ENCODE peak calls at places on chromosomes 12 and 14, in four cellular contexts. One of them, this sample, is unnamed.

GRCh38 chr14:76868453-76869170 is 42.4 kb downstream of the LRRC74A start:
- DNase-seq in cardiac muscle cell: no peak
- DNase-seq in upper lobe of right lung: no peak
- DNase-seq in spleen: no peak
- DNase-seq in this sample: no peak

GRCh38 chr12:10101042-10101579 is 2.3 kb upstream of the CLEC1A start:
- DNase-seq in cardiac muscle cell: no peak
- DNase-seq in spleen: no peak
- DNase-seq in upper lobe of right lung: no peak
- DNase-seq in this sample: peak; percentile 17

GRCh38 chr12:32897688-32898573 is 1.4 kb upstream of the PKP2 start:
- DNase-seq in spleen: no peak
- DNase-seq in cardiac muscle cell: no peak
- DNase-seq in upper lobe of right lung: no peak
- DNase-seq in this sample: no peak

GRCh38 chr12:52952082-52952801 is 3.3 kb downstream of the KRT18 start:
- DNase-seq in upper lobe of right lung: peak; percentile 83
- DNase-seq in spleen: no peak
- DNase-seq in cardiac muscle cell: no peak
- DNase-seq in this sample: no peak

GRCh38 chr12:53495903-53496751 is 3.1 kb downstream of the MAP3K12 start:
- DNase-seq in spleen: no peak
- DNase-seq in cardiac muscle cell: peak; percentile 85
- DNase-seq in upper lobe of right lung: peak; percentile 64
- DNase-seq in this sample: peak; percentile 93

GRCh38 chr14:84465890-84466289 is 1064.1 kb upstream of the FLRT2 start:
- DNase-seq in spleen: no peak
- DNase-seq in cardiac muscle cell: no peak
- DNase-seq in upper lobe of right lung: no peak
- DNase-seq in this sample: no peak

GRCh38 chr12:68806488-68807237 is 1.3 kb upstream of the MDM2 start:
- DNase-seq in cardiac muscle cell: no peak
- DNase-seq in upper lobe of right lung: no peak
- DNase-seq in spleen: no peak
- DNase-seq in this sample: no peak

GRCh38 chr12:110537605-110538409 is 35.7 kb downstream of the RAD9B start:
- DNase-seq in cardiac muscle cell: peak; percentile 78
- DNase-seq in upper lobe of right lung: peak; percentile 80
- DNase-seq in spleen: no peak
- DNase-seq in this sample: no peak

GRCh38 chr14:54818201-54819133 is 84.2 kb downstream of the GCH1 start:
- DNase-seq in upper lobe of right lung: no peak
- DNase-seq in spleen: no peak
- DNase-seq in cardiac muscle cell: no peak
- DNase-seq in this sample: peak; percentile 90

DNA sequence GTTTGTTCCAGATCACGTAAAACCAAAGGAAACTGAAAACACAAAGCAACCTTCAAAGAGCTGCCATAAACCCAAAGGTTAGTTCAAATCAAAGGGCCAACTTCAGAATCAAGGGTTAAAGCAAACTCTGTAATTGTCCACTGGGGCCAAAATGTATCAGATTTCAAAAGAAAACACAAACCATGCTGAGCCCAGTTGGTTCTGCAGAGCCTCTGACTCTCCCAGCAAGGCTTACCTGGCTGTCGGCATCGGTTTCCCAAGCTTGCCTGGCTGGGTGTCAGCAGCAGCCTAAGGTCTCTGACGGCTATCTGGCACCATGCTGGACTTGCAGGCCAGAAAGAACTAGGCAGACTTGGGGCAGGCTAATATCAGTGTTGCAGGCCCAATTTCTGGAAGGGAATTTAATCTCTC is 125.3 kb downstream of the DAD1 start:
- DNase-seq in spleen: no peak
- DNase-seq in upper lobe of right lung: no peak
- DNase-seq in cardiac muscle cell: no peak
- DNase-seq in this sample: no peak
- H3K4me3 ChIP-seq in spleen: no peak overlapping the region
- H3K4me3 ChIP-seq in upper lobe of right lung: no peak overlapping the region
- H3K4me3 ChIP-seq in cardiac muscle cell: no peak overlapping the region
- H3K4me3 ChIP-seq in this sample: no peak overlapping the region

DNA sequence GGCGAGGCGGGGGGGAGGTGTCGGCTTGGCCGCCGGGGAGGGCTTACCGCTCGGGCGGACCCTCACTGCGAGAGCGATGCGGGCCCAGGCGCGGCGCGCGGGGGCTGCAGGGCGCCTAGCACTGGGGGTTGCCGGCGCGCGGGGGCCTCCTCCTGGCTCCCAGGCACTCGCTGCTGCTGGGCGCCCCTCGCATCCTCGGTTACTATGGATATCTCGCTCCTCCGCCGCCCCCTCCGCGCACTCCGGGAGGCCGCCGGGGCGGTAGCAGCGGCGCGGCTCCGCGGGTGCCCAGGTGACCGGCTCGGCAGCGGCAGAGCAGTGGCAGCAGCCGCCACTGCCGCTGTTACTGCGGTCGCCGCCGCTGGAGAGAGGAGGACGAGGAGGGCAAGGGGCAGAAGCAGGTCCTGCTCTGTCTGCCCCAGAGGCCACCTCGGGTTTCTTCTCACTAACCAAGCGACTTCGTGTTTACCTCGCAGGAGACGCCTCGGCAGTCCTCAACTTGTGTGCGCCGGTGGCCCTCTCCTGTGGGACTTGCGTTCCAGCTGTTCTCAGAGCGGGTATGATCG is 250.1 kb downstream of the APAF1 start:
- DNase-seq in spleen: no peak
- DNase-seq in upper lobe of right lung: no peak
- DNase-seq in cardiac muscle cell: peak; percentile 49
- DNase-seq in this sample: no peak
- H3K4me3 ChIP-seq in spleen: peak overlapping the region; percentile 7
- H3K4me3 ChIP-seq in upper lobe of right lung: no peak overlapping the region
- H3K4me3 ChIP-seq in cardiac muscle cell: peak overlapping the region; percentile 50
- H3K4me3 ChIP-seq in this sample: no peak overlapping the region

DNA sequence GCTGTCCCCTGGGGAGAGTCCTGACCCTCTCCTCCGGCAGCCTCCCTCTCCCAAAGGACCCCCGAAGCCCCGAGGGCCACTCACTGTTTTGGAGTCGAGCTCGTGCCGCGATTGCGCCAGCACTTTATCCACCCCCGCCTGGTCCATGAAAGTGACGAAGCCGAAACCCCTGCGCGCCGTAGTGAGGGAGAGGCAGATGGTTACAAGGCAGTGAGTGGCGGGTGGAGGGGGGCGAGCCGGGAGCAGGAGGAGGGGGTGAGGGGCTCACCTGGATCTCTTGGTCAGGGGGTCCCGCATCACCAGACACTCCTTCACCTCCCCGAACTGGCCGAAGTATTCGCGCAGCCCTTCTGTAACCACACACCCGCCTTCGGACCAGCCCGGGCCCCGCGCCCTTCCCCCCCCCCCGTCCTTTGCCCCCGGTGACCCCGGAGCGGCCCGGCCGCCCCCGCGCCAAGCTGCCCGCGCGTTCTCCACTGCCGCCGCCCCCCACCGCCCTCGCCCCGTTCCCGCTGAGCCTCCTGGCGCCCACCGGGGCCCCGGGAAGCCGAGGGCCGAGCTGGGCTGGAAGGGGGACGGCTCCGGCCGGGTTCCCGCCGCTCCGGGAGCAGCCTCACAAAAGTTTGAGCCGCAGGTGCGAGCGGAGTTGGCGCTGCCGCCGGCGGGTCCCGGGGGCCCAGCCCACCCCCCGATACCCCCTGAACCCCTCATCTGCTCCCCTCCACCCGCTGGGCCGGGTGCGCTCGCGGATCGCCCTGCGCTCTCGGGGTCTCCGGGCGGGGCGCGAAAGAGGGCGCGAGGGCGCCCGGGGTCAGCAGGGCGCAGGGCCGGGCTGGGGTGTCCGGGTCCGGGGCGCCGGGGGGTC is 808 bp downstream of the MSI1 start:
- DNase-seq in cardiac muscle cell: peak; percentile 21
- DNase-seq in spleen: no peak
- DNase-seq in upper lobe of right lung: no peak
- DNase-seq in this sample: no peak
- H3K4me3 ChIP-seq in cardiac muscle cell: peak overlapping the region; percentile 100
- H3K4me3 ChIP-seq in spleen: peak overlapping the region; percentile 30
- H3K4me3 ChIP-seq in upper lobe of right lung: peak overlapping the region; percentile 39
- H3K4me3 ChIP-seq in this sample: no peak overlapping the region

GRCh38 chr12:12070674-12071661 is at the start of gene BCL2L14:
- DNase-seq in cardiac muscle cell: no peak
- DNase-seq in upper lobe of right lung: no peak
- DNase-seq in spleen: no peak
- DNase-seq in this sample: no peak
- H3K4me3 ChIP-seq in cardiac muscle cell: no peak within 1 kb of the TSS
- H3K4me3 ChIP-seq in upper lobe of right lung: peak within 1 kb of the TSS; percentile 22
- H3K4me3 ChIP-seq in spleen: no peak within 1 kb of the TSS
- H3K4me3 ChIP-seq in this sample: no peak within 1 kb of the TSS

This sample was measured in fibroblast of villous mesenchyme.